ENCODE peak calls at places on chromosomes 5 and 9, in eight cellular contexts. X is Peyer's patch; B is Panc1; E is ovary; H is fibroblast of pulmonary artery; O is ascending aorta; M is activated CD8-positive, alpha-beta T cell treated with anti-CD3 and anti-CD28 coated beads for 36 hours; Q is AG09309. L is an unnamed sample.

GRCh38 chr5:96780626-96781025 is 27.1 kb downstream of the ERAP1 start:
- DNase-seq in Q (no peak), E (no peak), O (no peak), H (peak), B (no peak), M (no peak), X (no peak), L (no peak)

GRCh38 chr5:82272957-82273356 is 5.2 kb downstream of the RPS23 start:
- DNase-seq in M (no peak), B (no peak), X (no peak), O (no peak), Q (no peak), E (peak), H (no peak), L (no peak)

GRCh38 chr5:97077246-97077645 is 65.2 kb downstream of the LIX1 start:
- DNase-seq in X (no peak), B (no peak), H (no peak), E (no peak), O (no peak), M (no peak), Q (no peak), L (no peak)

GRCh38 chr5:9977070-9977469 is 272.6 kb downstream of the ATPSCKMT start:
- DNase-seq in H (no peak), M (no peak), O (no peak), B (no peak), E (no peak), X (no peak), Q (no peak), L (no peak)

GRCh38 chr9:89766981-89767380 is 162.2 kb downstream of the GADD45G start:
- DNase-seq in X (no peak), M (no peak), H (no peak), E (no peak), Q (no peak), O (no peak), B (no peak), L (no peak)

GRCh38 chr9:89522261-89522978 is 24.5 kb upstream of the SEMA4D start:
- DNase-seq in M (peak), B (no peak), Q (no peak), O (no peak), H (no peak), X (peak), E (no peak), L (no peak)

GRCh38 chr9:34560574-34561229 is 28.8 kb downstream of the CNTFR start:
- DNase-seq in H (no peak), O (no peak), X (no peak), E (no peak), Q (no peak), M (no peak), B (no peak), L (no peak)

GRCh38 chr9:89810434-89810833 is 205.6 kb downstream of the GADD45G start:
- DNase-seq in B (no peak), M (no peak), O (no peak), H (no peak), Q (no peak), E (no peak), X (no peak), L (no peak)

GRCh38 chr9:94808926-94809700 is 82.6 kb downstream of the AOPEP start:
- DNase-seq in E (no peak), X (no peak), B (no peak), O (no peak), Q (no peak), M (no peak), H (no peak), L (no peak)

GRCh38 chr9:96491880-96492525 is 42.0 kb downstream of the HABP4 start:
- DNase-seq in B (no peak), M (no peak), X (no peak), O (no peak), H (no peak), Q (no peak), E (no peak), L (no peak)

GRCh38 chr5:170216262-170216864 is 16.4 kb upstream of the C5orf58 start:
- DNase-seq in X (no peak), B (peak), Q (peak), E (no peak), O (no peak), M (no peak), H (peak), L (peak)

GRCh38 chr9:107866912-107867311 is 377.3 kb upstream of the KLF4 start:
- DNase-seq in H (peak), X (no peak), Q (no peak), M (no peak), E (no peak), B (no peak), O (no peak), L (no peak)

GRCh38 chr5:79513519-79514390 is at the start of gene HOMER1:
- DNase-seq in B (no peak), E (peak), X (peak), H (peak), O (no peak), Q (no peak), M (peak), L (peak)
- TF ChIP-seq CTCF in B (peak), E (no peak), X (no peak), H (no peak), O (no peak), Q (no peak), M (no peak), L (no peak)

DNA sequence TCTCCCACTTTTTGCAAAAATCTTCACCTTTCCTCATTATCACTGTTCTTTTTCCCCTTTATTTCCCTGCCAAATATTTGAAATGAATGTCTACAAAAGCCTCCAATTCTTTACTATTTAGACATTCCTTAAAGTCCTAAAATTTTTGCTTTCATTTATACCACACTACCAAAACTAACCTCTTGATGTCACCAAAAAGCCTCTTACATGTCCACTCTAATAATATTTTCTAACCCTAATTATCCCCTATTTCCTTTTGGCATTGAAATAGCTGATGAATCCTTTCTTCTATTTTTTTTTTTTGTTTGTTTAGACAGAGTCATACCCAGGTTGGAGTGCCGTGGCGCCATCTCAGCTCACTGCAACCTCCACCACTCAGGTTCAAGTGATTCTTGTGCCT is 32.3 kb upstream of the NRG2 start:
- DNase-seq in M (no peak), Q (peak), H (peak), E (no peak), B (no peak), O (no peak), X (no peak), L (no peak)
- TF ChIP-seq CTCF in M (no peak), Q (peak), H (peak), E (no peak), B (peak), O (no peak), X (no peak), L (no peak)

GRCh38 chr5:180647941-180648500 is 1.4 kb downstream of the FLT4 start:
- DNase-seq in O (no peak), H (no peak), E (no peak), X (no peak), M (no peak), B (no peak), Q (no peak), L (no peak)

GRCh38 chr5:180647465-180647864 is 1.9 kb downstream of the FLT4 start:
- DNase-seq in B (no peak), Q (no peak), H (no peak), E (no peak), X (no peak), O (no peak), M (no peak), L (no peak)

GRCh38 chr5:180646963-180647305 is 2.5 kb downstream of the FLT4 start:
- DNase-seq in B (no peak), E (no peak), M (no peak), O (no peak), Q (no peak), X (no peak), H (no peak), L (no peak)

GRCh38 chr5:180649297-180650039 is at the start of gene FLT4:
- DNase-seq in O (no peak), E (no peak), B (no peak), M (no peak), X (no peak), H (no peak), Q (no peak), L (no peak)

GRCh38 chr5:180648658-180649296 is 623 bp downstream of the FLT4 start:
- DNase-seq in Q (no peak), M (peak), H (no peak), B (no peak), O (no peak), X (no peak), E (no peak), L (peak)
- TF ChIP-seq CTCF in Q (no peak), M (peak), H (no peak), B (no peak), O (no peak), X (no peak), E (no peak), L (no peak)

GRCh38 chr5:155697236-155697635 is 629.7 kb upstream of the SGCD start:
- DNase-seq in O (no peak), Q (no peak), E (no peak), M (no peak), B (no peak), H (no peak), X (no peak), L (no peak)

GRCh38 chr5:155700333-155700732 is 626.6 kb upstream of the SGCD start:
- DNase-seq in M (peak), Q (no peak), B (no peak), O (no peak), H (no peak), E (no peak), X (no peak), L (no peak)

GRCh38 chr5:155699385-155699784 is 627.6 kb upstream of the SGCD start:
- DNase-seq in O (no peak), M (no peak), E (no peak), H (no peak), B (no peak), X (no peak), Q (no peak), L (no peak)
- TF ChIP-seq CTCF in O (no peak), M (no peak), E (no peak), H (no peak), B (no peak), X (no peak), Q (no peak), L (no peak)

GRCh38 chr5:143434261-143435206 is 31.0 kb upstream of the NR3C1 start:
- DNase-seq in Q (no peak), M (peak), H (no peak), X (peak), E (no peak), B (no peak), O (no peak), L (no peak)

GRCh38 chr5:143435207-143435657 is 31.7 kb upstream of the NR3C1 start:
- DNase-seq in Q (no peak), M (peak), E (no peak), X (peak), B (no peak), H (peak), O (no peak), L (no peak)

GRCh38 chr5:143433680-143434079 is 30.2 kb upstream of the NR3C1 start:
- DNase-seq in X (no peak), B (no peak), Q (no peak), O (no peak), M (peak), E (no peak), H (no peak), L (no peak)

GRCh38 chr5:143431789-143432188 is 28.3 kb upstream of the NR3C1 start:
- DNase-seq in E (no peak), M (peak), B (no peak), Q (no peak), H (no peak), X (no peak), O (no peak), L (no peak)

GRCh38 chr5:143432658-143433239 is 29.3 kb upstream of the NR3C1 start:
- DNase-seq in Q (no peak), B (no peak), X (no peak), O (no peak), H (no peak), E (no peak), M (no peak), L (no peak)
- TF ChIP-seq CTCF in Q (no peak), B (no peak), X (no peak), O (no peak), H (no peak), E (no peak), M (no peak), L (no peak)

GRCh38 chr9:113851359-113851758 is 24.8 kb upstream of the ZNF618 start:
- DNase-seq in Q (no peak), B (no peak), M (no peak), O (no peak), X (no peak), H (no peak), E (no peak), L (no peak)
- TF ChIP-seq CTCF in Q (no peak), B (no peak), M (no peak), O (no peak), X (no peak), H (no peak), E (no peak), L (no peak)